ENCODE peak calls at places on chromosomes 1 and 21, in ten cellular contexts. X is foreskin fibroblast; K is left lung; Z is prostate gland; M is AG08396; Y is SJSA1; O is NB4; J is T-cell; I is activated CD8-positive, alpha-beta memory T cell treated with anti-CD3 and anti-CD28 coated beads, Interleukin-2, amount 50 U/mL, for 48 hours; P is cardiac fibroblast. L is an unnamed sample.

GRCh38 chr1:94522304-94522703 is 19.3 kb downstream of the F3 start:
- DNase-seq in X (peak), K (no peak), Z (peak), M (no peak), Y (no peak), O (peak), J (no peak), I (no peak), P (peak), L (no peak)

GRCh38 chr1:218640213-218640612 is 295.1 kb downstream of the TGFB2 start:
- DNase-seq in X (no peak), K (no peak), Z (no peak), M (no peak), Y (no peak), O (no peak), J (no peak), I (no peak), P (no peak), L (no peak)

GRCh38 chr1:94926365-94926914 is 470 bp downstream of the CNN3 start:
- DNase-seq in X (peak), K (peak), Z (peak), M (peak), Y (peak), O (no peak), J (peak), I (peak), P (peak), L (no peak)

GRCh38 chr1:175222296-175222938 is 29.8 kb upstream of the KIAA0040 start:
- DNase-seq in X (no peak), K (no peak), Z (peak), M (no peak), Y (no peak), O (no peak), J (no peak), I (no peak), P (no peak), L (no peak)

GRCh38 chr1:230851291-230851691 is 17.0 kb downstream of the C1orf198 start:
- DNase-seq in X (no peak), K (no peak), Z (no peak), M (peak), Y (peak), O (no peak), J (no peak), I (no peak), P (peak), L (no peak)

GRCh38 chr1:8211620-8212442 is 106.1 kb upstream of the SLC45A1 start:
- DNase-seq in X (peak), K (peak), Z (no peak), M (peak), Y (peak), O (peak), J (no peak), I (no peak), P (peak), L (no peak)

GRCh38 chr21:45818904-45819285 is 162.7 kb upstream of the COL6A1 start:
- DNase-seq in X (peak), K (no peak), Z (no peak), M (peak), Y (peak), O (peak), J (peak), I (peak), P (peak), L (no peak)

GRCh38 chr1:169156537-169156936 is 50.0 kb downstream of the ATP1B1 start:
- DNase-seq in X (no peak), K (no peak), Z (no peak), M (no peak), Y (no peak), O (no peak), J (no peak), I (no peak), P (no peak), L (no peak)

GRCh38 chr21:31299291-31300147 is 44.5 kb downstream of the TIAM1 start:
- DNase-seq in X (no peak), K (no peak), Z (peak), M (no peak), Y (no peak), O (no peak), J (no peak), I (no peak), P (no peak), L (no peak)

GRCh38 chr1:239922778-239923522 is 168.7 kb upstream of the FMN2 start:
- DNase-seq in X (no peak), K (no peak), Z (no peak), M (no peak), Y (no peak), O (no peak), J (no peak), I (no peak), P (no peak), L (no peak)

GRCh38 chr1:26060832-26061574 is 6.4 kb downstream of the TRIM63 start:
- DNase-seq in X (no peak), K (no peak), Z (no peak), M (no peak), Y (no peak), O (no peak), J (no peak), I (no peak), P (no peak), L (no peak)

GRCh38 chr1:2585318-2586092 is 1.1 kb upstream of the PRXL2B start:
- DNase-seq in X (peak), K (peak), Z (peak), M (peak), Y (no peak), O (peak), J (peak), I (peak), P (peak), L (peak)

GRCh38 chr1:205578780-205579571 is 52.8 kb downstream of the ELK4 start:
- DNase-seq in X (no peak), K (no peak), Z (no peak), M (no peak), Y (peak), O (no peak), J (no peak), I (peak), P (no peak), L (no peak)

GRCh38 chr1:118898702-118899101 is 89.4 kb downstream of the TBX15 start:
- DNase-seq in X (no peak), K (no peak), Z (no peak), M (no peak), Y (no peak), O (no peak), J (no peak), I (no peak), P (no peak), L (no peak)

GRCh38 chr1:234675561-234675960 is 65.6 kb upstream of the IRF2BP2 start:
- DNase-seq in X (no peak), K (no peak), Z (no peak), M (no peak), Y (no peak), O (no peak), J (no peak), I (no peak), P (no peak), L (no peak)

GRCh38 chr1:41467673-41468072 is 16.8 kb downstream of the EDN2 start:
- DNase-seq in X (no peak), K (no peak), Z (no peak), M (no peak), Y (no peak), O (no peak), J (no peak), I (no peak), P (no peak), L (no peak)

GRCh38 chr1:4932666-4933065 is 278.3 kb downstream of the AJAP1 start:
- DNase-seq in X (no peak), K (no peak), Z (no peak), M (no peak), Y (no peak), O (no peak), J (no peak), I (no peak), P (no peak), L (no peak)

GRCh38 chr1:15424146-15424667 is 14.0 kb upstream of the CTRC start:
- DNase-seq in X (no peak), K (peak), Z (peak), M (no peak), Y (no peak), O (no peak), J (no peak), I (no peak), P (no peak), L (no peak)

GRCh38 chr1:22790232-22791008 is 79.8 kb downstream of the EPHB2 start:
- DNase-seq in X (no peak), K (peak), Z (no peak), M (no peak), Y (no peak), O (no peak), J (no peak), I (no peak), P (no peak), L (no peak)

GRCh38 chr1:38327559-38327973 is 281.0 kb upstream of the POU3F1 start:
- DNase-seq in X (no peak), K (peak), Z (no peak), M (no peak), Y (no peak), O (no peak), J (no peak), I (no peak), P (peak), L (no peak)

GRCh38 chr1:203649551-203650011 is 22.9 kb downstream of the ATP2B4 start:
- DNase-seq in X (no peak), K (no peak), Z (no peak), M (no peak), Y (no peak), O (no peak), J (no peak), I (peak), P (no peak), L (no peak)

GRCh38 chr1:37954316-37954971 is 7.6 kb upstream of the INPP5B start:
- DNase-seq in X (no peak), K (no peak), Z (no peak), M (no peak), Y (no peak), O (peak), J (no peak), I (no peak), P (no peak), L (no peak)

GRCh38 chr21:27268290-27268689 is 301.4 kb upstream of the ADAMTS5 start:
- DNase-seq in X (peak), K (no peak), Z (no peak), M (no peak), Y (no peak), O (no peak), J (no peak), I (no peak), P (no peak), L (no peak)

GRCh38 chr1:24126023-24126671 is 14.2 kb upstream of the MYOM3 start:
- DNase-seq in X (peak), K (no peak), Z (no peak), M (peak), Y (no peak), O (peak), J (no peak), I (no peak), P (peak), L (no peak)

GRCh38 chr1:91591175-91591968 is 90.7 kb downstream of the CDC7 start:
- DNase-seq in X (no peak), K (no peak), Z (no peak), M (no peak), Y (no peak), O (no peak), J (no peak), I (no peak), P (no peak), L (no peak)

GRCh38 chr1:44361478-44361877 is 6.4 kb upstream of the ERI3 start:
- DNase-seq in X (no peak), K (no peak), Z (no peak), M (no peak), Y (no peak), O (no peak), J (no peak), I (no peak), P (peak), L (no peak)

GRCh38 chr1:16434501-16434900 is 2.7 kb downstream of the SPATA21 start:
- DNase-seq in X (no peak), K (no peak), Z (no peak), M (no peak), Y (no peak), O (no peak), J (no peak), I (no peak), P (peak), L (no peak)

GRCh38 chr21:37460196-37460595 is 93.6 kb downstream of the DYRK1A start:
- DNase-seq in X (no peak), K (no peak), Z (no peak), M (no peak), Y (no peak), O (peak), J (no peak), I (no peak), P (no peak), L (no peak)

GRCh38 chr1:92587445-92587844 is 100.7 kb upstream of the GFI1 start:
- DNase-seq in X (no peak), K (no peak), Z (no peak), M (no peak), Y (no peak), O (no peak), J (no peak), I (no peak), P (no peak), L (peak)

L was measured in T-helper 1 cell.